ENCODE peak calls at places on chromosomes 13 and 19, in five cellular contexts. V, C, K, F and Q are unnamed samples.

GRCh38 chr13:100532836-100533435 is 55.7 kb downstream of the GGACT start:
- DNase-seq in V (no peak), C (no peak), K (no peak), F (no peak), Q (peak)

GRCh38 chr19:17758528-17758927 is 7.3 kb downstream of the FCHO1 start:
- DNase-seq in V (no peak), C (no peak), K (no peak), F (no peak), Q (no peak)

GRCh38 chr13:42544246-42544915 is 29.6 kb upstream of the TNFSF11 start:
- DNase-seq in V (no peak), C (no peak), K (no peak), F (no peak), Q (peak)

GRCh38 chr13:35512271-35512920 is 35.9 kb upstream of the MAB21L1 start:
- DNase-seq in V (peak), C (peak), K (no peak), F (peak), Q (peak)

GRCh38 chr19:42295831-42296525 is 6.0 kb upstream of the PRR19 start:
- DNase-seq in V (no peak), C (peak), K (peak), F (peak), Q (peak)

GRCh38 chr13:29761160-29761559 is 89.3 kb downstream of the UBL3 start:
- DNase-seq in V (no peak), C (no peak), K (no peak), F (no peak), Q (no peak)

GRCh38 chr13:84654654-84655244 is 772.5 kb upstream of the SLITRK1 start:
- DNase-seq in V (no peak), C (no peak), K (no peak), F (no peak), Q (no peak)

GRCh38 chr13:77820431-77821149 is 98.0 kb downstream of the EDNRB start:
- DNase-seq in V (peak), C (no peak), K (no peak), F (no peak), Q (no peak)

GRCh38 chr19:8306235-8307054 is 1.7 kb downstream of the CD320 start:
- DNase-seq in V (no peak), C (no peak), K (no peak), F (no peak), Q (no peak)

GRCh38 chr13:91058066-91058465 is 289.4 kb upstream of the MIR17HG start:
- DNase-seq in V (peak), C (no peak), K (no peak), F (peak), Q (no peak)

GRCh38 chr13:32669030-32669646 is 82.9 kb downstream of the PDS5B start:
- DNase-seq in V (peak), C (peak), K (peak), F (peak), Q (no peak)

GRCh38 chr13:74747186-74747955 is 613.2 kb upstream of the KLF12 start:
- DNase-seq in V (no peak), C (no peak), K (no peak), F (no peak), Q (no peak)

GRCh38 chr13:100088282-100088647 is 628 bp upstream of the PCCA start:
- DNase-seq in V (no peak), C (no peak), K (no peak), F (no peak), Q (no peak)

GRCh38 chr19:6767081-6767356 is 216 bp downstream of the SH2D3A start:
- DNase-seq in V (peak), C (no peak), K (no peak), F (no peak), Q (peak)

GRCh38 chr13:80840313-80840976 is 499.5 kb upstream of the SPRY2 start:
- DNase-seq in V (peak), C (no peak), K (no peak), F (peak), Q (peak)

GRCh38 chr13:84037937-84038464 is 155.7 kb upstream of the SLITRK1 start:
- DNase-seq in V (no peak), C (no peak), K (no peak), F (no peak), Q (peak)

GRCh38 chr13:20412761-20413355 is 112.8 kb downstream of the CRYL1 start:
- DNase-seq in V (peak), C (peak), K (no peak), F (no peak), Q (peak)

GRCh38 chr13:109331898-109332297 is 454.5 kb downstream of the IRS2 start:
- DNase-seq in V (peak), C (peak), K (peak), F (peak), Q (no peak)

GRCh38 chr13:89468081-89468480 is 1796.9 kb downstream of the SLITRK5 start:
- DNase-seq in V (no peak), C (no peak), K (no peak), F (no peak), Q (no peak)

GRCh38 chr13:44735806-44736205 is 159.7 kb upstream of the TSC22D1 start:
- DNase-seq in V (no peak), C (no peak), K (no peak), F (no peak), Q (no peak)

GRCh38 chr19:50272263-50272897 is 56.8 kb downstream of the KCNC3 start:
- DNase-seq in V (no peak), C (no peak), K (no peak), F (no peak), Q (peak)

GRCh38 chr19:18749362-18750231 is 41.5 kb downstream of the COMP start:
- DNase-seq in V (no peak), C (no peak), K (no peak), F (no peak), Q (peak)

GRCh38 chr13:24323036-24323738 is 13.8 kb downstream of the C1QTNF9 start:
- DNase-seq in V (no peak), C (no peak), K (no peak), F (no peak), Q (peak)

GRCh38 chr19:28710278-28710677 is 502.7 kb downstream of the UQCRFS1 start:
- DNase-seq in V (peak), C (peak), K (peak), F (peak), Q (no peak)

GRCh38 chr19:1945899-1946298 is 4.9 kb downstream of the CSNK1G2 start:
- DNase-seq in V (peak), C (no peak), K (peak), F (no peak), Q (peak)

GRCh38 chr19:1942934-1943555 is 2.1 kb downstream of the CSNK1G2 start:
- DNase-seq in V (no peak), C (no peak), K (no peak), F (no peak), Q (peak)

GRCh38 chr19:1943661-1944087 is 2.7 kb downstream of the CSNK1G2 start:
- DNase-seq in V (no peak), C (no peak), K (no peak), F (no peak), Q (no peak)

GRCh38 chr19:1944916-1945561 is 4.1 kb downstream of the CSNK1G2 start:
- DNase-seq in V (no peak), C (no peak), K (no peak), F (no peak), Q (no peak)

DNA sequence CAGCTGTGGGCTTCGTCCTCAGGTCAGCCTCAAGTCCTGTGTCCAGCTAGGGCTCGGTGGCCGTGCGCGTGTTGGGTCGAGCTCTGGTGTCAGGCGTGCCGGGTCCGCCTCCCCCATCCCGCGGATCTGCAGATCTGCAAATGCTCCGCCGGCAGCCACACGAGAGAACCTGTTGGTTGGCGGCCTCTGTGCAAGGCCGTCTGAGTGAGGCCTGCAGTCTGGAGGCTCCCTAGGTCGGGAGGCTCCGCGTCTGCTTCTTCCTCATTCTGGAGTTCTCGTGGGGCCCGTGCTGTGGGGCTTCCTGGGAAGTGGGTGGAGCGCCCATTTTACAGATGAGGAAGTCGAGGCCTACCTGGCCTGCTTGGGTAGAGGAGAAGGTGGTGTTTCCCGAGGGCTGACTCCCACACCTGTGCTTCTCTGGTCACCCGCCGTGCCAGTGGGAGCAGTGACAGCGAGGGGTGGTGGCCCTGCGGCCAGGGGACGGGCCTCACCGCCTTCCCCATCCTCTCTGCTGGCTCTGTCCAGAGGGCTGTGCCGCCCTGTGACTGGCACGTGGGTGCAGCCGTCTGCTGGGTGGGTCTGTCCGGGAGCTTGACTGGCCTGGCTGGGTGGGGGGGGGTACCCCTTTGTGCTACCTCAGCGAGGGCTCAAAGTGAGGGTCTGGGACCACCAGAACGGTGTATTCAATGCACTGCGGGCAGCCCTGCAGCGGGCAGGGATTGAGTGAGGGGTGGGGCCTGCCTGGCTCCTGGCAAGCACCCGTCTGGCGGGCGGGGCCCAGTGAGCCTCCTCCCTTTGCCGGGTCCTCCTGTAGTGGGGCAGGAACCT is 3.3 kb downstream of the CSNK1G2 start:
- DNase-seq in V (no peak), C (no peak), K (no peak), F (no peak), Q (no peak)
- H3K4me3 ChIP-seq in V (no peak), C (no peak), K (no peak), F (no peak), Q (no peak)

DNA sequence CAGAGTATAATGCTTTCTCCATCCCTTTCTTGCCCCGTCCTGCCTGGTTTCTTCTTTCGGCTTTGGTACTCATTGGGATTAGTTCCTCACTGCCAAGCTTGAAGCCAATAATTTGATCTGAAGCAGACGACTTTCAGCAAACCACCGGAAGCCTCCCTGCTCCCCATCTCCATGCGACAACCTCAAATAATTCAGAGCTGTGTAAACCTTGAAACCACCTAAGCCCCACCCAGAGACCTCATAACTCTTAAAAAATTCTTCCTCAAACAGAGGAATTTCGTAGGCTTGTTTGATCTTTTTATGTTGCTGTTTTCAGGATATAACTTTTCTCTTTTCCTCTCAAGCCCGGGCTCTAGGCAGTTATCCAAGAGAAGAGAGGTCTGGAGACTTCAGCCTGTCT is 311.5 kb downstream of the KCNRG start:
- DNase-seq in V (peak), C (no peak), K (no peak), F (no peak), Q (no peak)
- H3K4me2 ChIP-seq in V (no peak), C (no peak), K (no peak), F (no peak), Q (peak)

GRCh38 chr19:16146112-16146511 is 2.6 kb downstream of the HSH2D start:
- DNase-seq in V (no peak), C (no peak), K (no peak), F (no peak), Q (no peak)
- H3K4me3 ChIP-seq in V (no peak), C (no peak), K (no peak), F (no peak), Q (no peak)

GRCh38 chr13:47474326-47474725 is 526.7 kb downstream of the SUCLA2 start:
- DNase-seq in V (no peak), C (peak), K (no peak), F (no peak), Q (no peak)

GRCh38 chr13:47474845-47475244 is 526.2 kb downstream of the SUCLA2 start:
- DNase-seq in V (no peak), C (no peak), K (no peak), F (no peak), Q (no peak)

DNA sequence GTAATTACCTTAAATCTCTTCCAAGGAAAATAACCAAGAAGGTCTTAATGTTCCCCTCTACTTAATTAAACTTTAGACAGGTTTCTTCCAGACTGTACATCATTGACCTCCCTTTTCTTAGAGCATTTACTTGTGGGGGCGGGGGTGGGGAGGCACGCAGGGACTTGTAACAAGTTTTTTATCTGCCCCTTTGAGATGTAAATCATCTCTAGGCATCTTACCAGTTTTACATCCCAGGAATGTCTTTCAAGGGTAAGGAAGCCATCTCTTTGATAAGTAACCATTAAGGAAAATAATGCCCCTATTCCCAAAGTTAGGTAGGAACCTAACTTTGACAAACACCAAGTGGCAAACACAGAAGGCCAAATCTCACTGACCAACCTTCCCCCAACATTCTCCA is 528.6 kb downstream of the SUCLA2 start:
- DNase-seq in V (no peak), C (no peak), K (no peak), F (no peak), Q (no peak)
- H3K4me2 ChIP-seq in V (no peak), C (no peak), K (no peak), F (no peak), Q (no peak)

GRCh38 chr13:46181799-46182490 is at the start of gene LCP1:
- DNase-seq in V (peak), C (no peak), K (no peak), F (no peak), Q (no peak)

GRCh38 chr13:46178143-46178542 is 3.8 kb downstream of the LCP1 start:
- DNase-seq in V (no peak), C (no peak), K (no peak), F (no peak), Q (no peak)

GRCh38 chr13:46178821-46179220 is 3.2 kb downstream of the LCP1 start:
- DNase-seq in V (no peak), C (no peak), K (no peak), F (no peak), Q (no peak)

GRCh38 chr13:46180393-46180792 is 1.6 kb downstream of the LCP1 start:
- DNase-seq in V (no peak), C (no peak), K (no peak), F (no peak), Q (no peak)

DNA sequence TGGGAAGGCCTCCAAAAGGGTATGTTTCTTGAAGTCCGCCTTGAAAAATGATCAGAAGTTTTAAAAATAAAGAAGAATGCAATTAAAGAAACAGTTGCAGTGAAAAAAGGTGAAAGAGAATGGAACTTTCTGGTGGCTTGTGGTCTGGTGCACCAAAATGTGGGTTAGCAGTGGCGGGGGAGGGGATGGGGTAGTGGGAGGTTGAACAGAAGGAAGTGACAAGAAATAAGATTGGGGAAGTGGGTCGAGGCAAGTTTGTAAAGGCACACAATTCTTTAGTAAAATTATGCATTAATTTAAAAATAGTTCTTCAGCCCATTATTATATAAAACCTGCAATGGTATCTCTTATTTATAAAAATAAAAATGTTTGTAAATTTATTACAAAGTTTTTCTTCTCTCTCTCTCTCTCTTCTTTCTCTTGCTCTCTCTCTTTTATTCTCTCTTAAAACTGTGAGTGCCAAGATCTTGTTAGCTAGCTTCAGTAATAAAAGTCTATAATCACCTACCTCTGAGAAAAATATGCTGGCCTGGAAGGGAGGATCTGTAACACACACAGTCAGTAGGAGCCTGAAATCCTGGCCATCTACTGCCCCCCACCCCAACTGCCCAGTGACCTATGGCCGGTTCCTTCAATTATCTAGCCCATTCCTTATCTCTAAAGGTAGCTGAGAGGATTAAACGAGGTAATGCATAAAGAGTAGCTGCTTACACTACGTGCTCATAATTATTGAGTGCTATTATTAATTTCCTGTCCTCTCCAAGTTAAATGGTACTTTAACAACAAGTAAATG is 2.2 kb downstream of the LCP1 start:
- DNase-seq in V (no peak), C (no peak), K (no peak), F (no peak), Q (no peak)
- H3K4me3 ChIP-seq in V (peak), C (no peak), K (no peak), F (no peak), Q (no peak)

DNA sequence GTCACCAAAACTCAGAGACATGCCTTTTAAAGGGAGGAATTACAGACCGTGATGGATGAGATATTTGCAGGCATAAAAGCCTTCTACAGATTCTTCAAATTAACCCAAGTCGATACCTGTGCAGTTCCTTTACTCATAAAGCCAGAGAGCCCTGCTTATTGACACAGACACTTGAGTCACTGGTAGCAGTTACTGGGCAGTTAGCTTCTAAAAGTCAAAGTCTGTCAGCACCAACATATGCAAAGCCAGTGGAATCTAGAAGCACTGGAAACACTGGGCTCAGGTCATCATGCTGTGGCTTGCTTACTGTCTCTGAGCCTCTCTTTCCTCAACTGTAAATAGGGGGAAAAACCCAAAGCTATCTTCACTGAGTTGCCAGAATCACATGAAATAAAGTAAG is 25.7 kb upstream of the LRCH1 start:
- DNase-seq in V (peak), C (no peak), K (no peak), F (no peak), Q (no peak)
- H3K4me2 ChIP-seq in V (peak), C (no peak), K (no peak), F (no peak), Q (no peak)

GRCh38 chr13:41006951-41007350 is 12.2 kb downstream of the ELF1 start:
- DNase-seq in V (no peak), C (no peak), K (no peak), F (no peak), Q (no peak)
- H3K4me3 ChIP-seq in V (no peak), C (no peak), K (no peak), F (no peak), Q (no peak)

GRCh38 chr19:46621191-46622117 is 3.4 kb downstream of the PTGIR start:
- DNase-seq in V (no peak), C (peak), K (peak), F (no peak), Q (peak)

GRCh38 chr19:46618670-46619231 is 6.1 kb downstream of the PTGIR start:
- DNase-seq in V (no peak), C (peak), K (peak), F (peak), Q (no peak)

GRCh38 chr19:46620267-46620666 is 4.6 kb downstream of the PTGIR start:
- DNase-seq in V (no peak), C (no peak), K (no peak), F (no peak), Q (no peak)

GRCh38 chr19:46622118-46622446 is 2.8 kb downstream of the PTGIR start:
- DNase-seq in V (no peak), C (no peak), K (peak), F (no peak), Q (no peak)

DNA sequence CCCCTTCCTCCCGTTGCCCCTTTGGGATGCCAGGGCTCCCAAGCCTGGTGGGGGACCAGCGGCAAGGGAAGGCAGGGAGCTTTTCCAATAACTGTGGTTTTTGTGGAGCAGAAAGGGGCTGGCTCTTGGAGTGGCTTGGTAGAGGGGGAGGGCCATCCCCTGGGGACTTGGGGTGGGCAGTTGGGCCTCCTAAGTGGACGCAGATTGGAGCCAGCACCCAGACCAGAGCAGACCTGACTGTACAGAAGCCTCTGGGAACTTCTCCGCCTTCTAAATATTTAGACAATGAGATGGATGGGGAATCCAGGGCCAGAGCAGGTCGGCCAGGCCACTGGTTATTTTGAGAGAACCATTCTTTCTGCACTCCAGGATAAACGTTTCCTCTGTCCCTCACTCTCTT is 4.2 kb downstream of the PTGIR start:
- DNase-seq in V (no peak), C (peak), K (peak), F (peak), Q (peak)
- H3K4me2 ChIP-seq in V (no peak), C (peak), K (no peak), F (peak), Q (peak)